ENCODE peak calls at places on chromosomes 4 and X, in ten cellular contexts. W is SK-N-SH, J is K562, Y is suprapubic skin, B is A549, L is ovary, D is upper lobe of left lung, N is sigmoid colon, P is H1, Q is HepG2. R is an unnamed sample.
A peak's percentile ranks its signal among the peaks of the same experiment; 100 is the strongest.

GRCh38 chrX:83916525-83916924 is 55.6 kb downstream of the CYLC1 start:
- DNase-seq in D (no peak), J (peak; percentile 0), N (no peak), P (no peak), L (no peak), W (peak; percentile 22), Y (no peak), Q (no peak), B (peak; percentile 8), R (peak; percentile 8)

GRCh38 chr4:107292979-107293378 is 256.9 kb upstream of the DKK2 start:
- DNase-seq in Y (no peak), P (no peak), Q (no peak), D (no peak), B (no peak), L (no peak), J (no peak), N (no peak), W (no peak), R (no peak)

GRCh38 chr4:153808175-153808574 is 19.3 kb upstream of the SFRP2 start:
- DNase-seq in W (no peak), J (no peak), B (no peak), P (no peak), Q (no peak), N (no peak), Y (no peak), D (no peak), L (no peak), R (no peak)

GRCh38 chrX:108025954-108026616 is 18.8 kb upstream of the VSIG1 start:
- DNase-seq in P (no peak), L (no peak), D (no peak), Q (no peak), J (no peak), N (no peak), Y (no peak), W (no peak), B (no peak), R (no peak)

GRCh38 chr4:138639018-138639876 is 376.3 kb upstream of the NOCT start:
- DNase-seq in N (no peak), D (no peak), W (peak; percentile 10), B (no peak), L (no peak), P (no peak), J (no peak), Y (no peak), Q (no peak), R (no peak)

GRCh38 chr4:109735566-109736454 is 5.9 kb upstream of the PLA2G12A start:
- DNase-seq in Q (no peak), D (no peak), J (peak; percentile 94), N (no peak), W (no peak), P (no peak), B (no peak), Y (no peak), L (no peak), R (peak; percentile 31)

GRCh38 chr4:139300431-139301142 is 718 bp upstream of the NAA15 start:
- DNase-seq in P (no peak), W (peak; percentile 38), Y (no peak), Q (no peak), N (no peak), L (no peak), B (peak; percentile 25), J (peak; percentile 65), D (no peak), R (peak; percentile 38)

GRCh38 chr4:45120163-45120562 is 393.8 kb upstream of the GNPDA2 start:
- DNase-seq in Y (no peak), B (no peak), P (no peak), Q (no peak), N (no peak), D (no peak), L (no peak), W (no peak), J (no peak), R (no peak)

GRCh38 chr4:2275546-2276251 is 13.8 kb upstream of the MXD4 start:
- DNase-seq in P (no peak), Q (no peak), Y (no peak), N (peak; percentile 35), L (peak; percentile 14), B (no peak), D (no peak), W (no peak), J (no peak), R (no peak)

GRCh38 chr4:84530449-84530848 is 31.4 kb upstream of the NKX6-1 start:
- DNase-seq in N (no peak), P (no peak), L (no peak), W (no peak), B (no peak), D (no peak), Y (no peak), J (no peak), Q (no peak), R (no peak)

GRCh38 chr4:88291003-88291402 is 6.6 kb upstream of the PPM1K start:
- DNase-seq in Q (no peak), P (no peak), N (no peak), L (no peak), Y (no peak), W (peak; percentile 22), B (no peak), J (no peak), D (no peak), R (no peak)

GRCh38 chrX:106933538-106933961 is 13.3 kb downstream of the CLDN2 start:
- DNase-seq in L (peak; percentile 38), Q (peak; percentile 89), N (no peak), B (peak; percentile 77), P (no peak), W (peak; percentile 19), D (no peak), Y (no peak), J (no peak), R (no peak)

GRCh38 chrX:119758682-119759332 is 419 bp downstream of the SOWAHD start:
- DNase-seq in J (peak; percentile 29), P (no peak), B (no peak), L (peak; percentile 24), Q (no peak), W (peak; percentile 67), Y (no peak), D (no peak), N (no peak), R (peak; percentile 65)
- TF ChIP-seq EP300 in J (no peak), P (no peak), B (no peak), L (no peak), Q (no peak), W (no peak), Y (no peak), D (no peak), N (no peak), R (no peak)

DNA sequence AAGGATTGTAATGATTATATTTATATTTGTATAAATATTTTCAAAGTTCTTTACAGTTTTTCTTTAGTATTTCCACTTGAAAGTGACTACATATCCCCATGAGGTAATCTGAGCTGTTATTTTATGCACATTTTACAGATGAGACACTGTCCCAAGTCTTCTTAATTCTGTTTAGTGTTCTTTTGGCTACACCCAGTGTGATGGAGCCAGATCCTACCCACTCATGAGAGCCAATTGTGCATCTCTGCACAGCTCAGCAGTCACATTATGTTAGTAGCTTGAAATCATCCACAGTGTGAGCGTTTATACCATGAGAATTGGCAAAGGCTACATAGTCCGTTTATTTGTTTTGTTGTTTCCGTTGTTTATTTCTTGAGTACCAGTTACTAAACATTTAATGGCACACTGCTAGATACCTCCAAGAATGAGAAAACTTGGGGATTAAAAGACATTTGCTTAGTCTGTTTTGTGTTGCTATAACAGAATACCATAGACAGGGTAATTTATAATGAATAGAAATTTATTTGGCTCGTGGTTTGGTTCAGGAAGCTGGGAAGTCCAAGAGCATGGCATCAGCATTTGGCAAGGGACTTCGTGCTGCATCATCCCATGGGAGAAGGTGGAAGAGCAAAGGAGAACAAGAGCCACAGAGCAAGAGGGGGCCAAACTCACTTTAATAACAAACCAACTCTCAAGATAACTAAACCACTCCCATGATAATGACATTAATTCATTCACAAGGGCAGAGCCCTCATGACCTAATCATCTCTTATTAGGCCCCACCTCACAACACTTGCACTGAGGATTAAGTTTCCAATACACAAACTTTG is 113.1 kb upstream of the ATXN3L start:
- DNase-seq in N (no peak), P (no peak), W (no peak), D (no peak), B (no peak), Y (no peak), L (no peak), J (no peak), Q (no peak), R (no peak)
- TF ChIP-seq EP300 in N (no peak), P (no peak), W (peak; percentile 69), D (no peak), B (no peak), Y (no peak), L (no peak), J (no peak), Q (no peak), R (no peak)

GRCh38 chr4:10090467-10091250 is 25.9 kb downstream of the WDR1 start:
- DNase-seq in D (no peak), L (no peak), P (no peak), Y (no peak), B (no peak), J (no peak), N (no peak), W (no peak), Q (no peak), R (no peak)

GRCh38 chr4:10093801-10094552 is 22.6 kb downstream of the WDR1 start:
- DNase-seq in B (no peak), D (peak; percentile 56), J (no peak), W (peak; percentile 50), N (no peak), P (no peak), L (no peak), Q (no peak), Y (no peak), R (no peak)

GRCh38 chr4:10093273-10093621 is 23.4 kb downstream of the WDR1 start:
- DNase-seq in D (no peak), Q (no peak), L (no peak), P (no peak), J (no peak), W (no peak), N (no peak), B (no peak), Y (no peak), R (no peak)

GRCh38 chr4:10091531-10092181 is 24.9 kb downstream of the WDR1 start:
- DNase-seq in P (no peak), N (no peak), Q (no peak), W (no peak), L (no peak), B (no peak), Y (no peak), D (no peak), J (no peak), R (no peak)

GRCh38 chr4:10092481-10093272 is 23.9 kb downstream of the WDR1 start:
- DNase-seq in D (no peak), N (no peak), Q (no peak), P (no peak), L (no peak), J (no peak), B (no peak), Y (no peak), W (no peak), R (no peak)
- TF ChIP-seq EP300 in D (no peak), N (no peak), Q (no peak), P (no peak), L (no peak), J (no peak), B (no peak), Y (no peak), W (no peak), R (no peak)

DNA sequence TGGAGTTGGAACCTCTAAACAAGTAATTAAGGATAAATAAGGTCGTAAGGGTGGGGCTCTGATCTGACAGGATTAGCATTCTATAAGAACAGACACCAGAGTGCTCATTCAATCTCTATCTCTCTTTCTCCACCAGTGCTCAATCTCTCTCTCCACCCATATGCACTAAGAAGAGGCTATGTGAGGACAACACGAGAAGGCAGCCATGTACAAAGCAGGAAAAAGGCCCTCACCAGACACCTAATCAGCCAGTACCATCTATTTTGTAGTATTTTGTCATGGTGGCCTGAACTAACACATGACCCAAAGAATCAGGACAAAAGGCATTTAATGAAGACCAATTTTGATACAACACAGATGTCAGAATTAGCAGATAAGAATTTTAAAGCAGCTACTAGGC is 16.8 kb downstream of the RFC1 start:
- DNase-seq in B (no peak), P (no peak), J (no peak), Q (no peak), D (no peak), N (no peak), Y (no peak), W (no peak), L (no peak), R (no peak)
- TF ChIP-seq EP300 in B (no peak), P (no peak), J (no peak), Q (no peak), D (no peak), N (no peak), Y (no peak), W (no peak), L (no peak), R (no peak)